ENCODE peak calls at places on chromosomes 6 and 20, in five cellular contexts. Z is heart left ventricle, X is lung, M is GM06990, B is MM.1S. E is an unnamed sample. For H3K36me3, the result is how much of the 10 kb centered on the place peaks cover.

GRCh38 chr20:38216736-38217595 is 43.6 kb downstream of the KIAA1755 start:
- DNase-seq in X (no peak), Z (no peak), B (no peak), M (no peak), E (no peak)

GRCh38 chr6:111657146-111657545 is 51.5 kb upstream of the TRAF3IP2 start:
- DNase-seq in B (no peak), M (no peak), X (no peak), Z (no peak), E (no peak)

GRCh38 chr6:36301781-36302180 is 31.9 kb downstream of the PNPLA1 start:
- DNase-seq in Z (no peak), B (no peak), X (no peak), M (no peak), E (no peak)

GRCh38 chr20:20338133-20338730 is 29.7 kb upstream of the INSM1 start:
- DNase-seq in Z (no peak), M (no peak), B (no peak), X (no peak), E (no peak)

GRCh38 chr6:139240161-139241010 is 51.4 kb downstream of the TXLNB start:
- DNase-seq in Z (no peak), B (no peak), M (no peak), X (no peak), E (no peak)

GRCh38 chr20:11979306-11980128 is 61.8 kb downstream of the BTBD3 start:
- DNase-seq in B (peak), X (no peak), M (no peak), Z (no peak), E (no peak)

GRCh38 chr6:21836292-21836691 is 242.7 kb downstream of the SOX4 start:
- DNase-seq in Z (no peak), M (no peak), X (no peak), B (no peak), E (no peak)

GRCh38 chr6:66561479-66561878 is 854.5 kb upstream of the EYS start:
- DNase-seq in X (no peak), B (no peak), Z (no peak), M (no peak), E (no peak)

GRCh38 chr20:2626853-2627541 is 25.4 kb upstream of the NOP56 start:
- DNase-seq in M (no peak), Z (no peak), X (peak), B (no peak), E (no peak)

GRCh38 chr6:41488392-41489129 is 57.6 kb upstream of the FOXP4 start:
- DNase-seq in X (no peak), B (no peak), Z (no peak), M (peak), E (no peak)

GRCh38 chr20:40943591-40943990 is 85.0 kb upstream of the TOP1 start:
- DNase-seq in Z (no peak), B (no peak), M (no peak), X (no peak), E (peak)

GRCh38 chr6:150697515-150697914 is 97.8 kb downstream of the PLEKHG1 start:
- DNase-seq in M (no peak), B (no peak), Z (no peak), X (no peak), E (no peak)

GRCh38 chr6:32168807-32169206 is 4.4 kb downstream of the EGFL8 start:
- DNase-seq in B (no peak), M (no peak), X (no peak), Z (no peak), E (no peak)

GRCh38 chr6:41577865-41578713 is 31.9 kb downstream of the FOXP4 start:
- DNase-seq in M (no peak), X (peak), B (no peak), Z (no peak), E (no peak)

GRCh38 chr6:56480246-56480645 is 162.4 kb downstream of the DST start:
- DNase-seq in M (no peak), X (no peak), B (no peak), Z (no peak), E (no peak)
- H3K36me3 ChIP-seq in M (under half), X (under half), B (under half), Z (under half), E (under half)

GRCh38 chr6:37474316-37474715 is 25.4 kb downstream of the CCDC167 start:
- DNase-seq in X (no peak), B (no peak), M (no peak), Z (no peak), E (no peak)
- H3K36me3 ChIP-seq in X (half or more), B (under half), M (half or more), Z (half or more), E (half or more)

GRCh38 chr20:5918856-5919633 is 31.3 kb downstream of the TRMT6 start:
- DNase-seq in M (no peak), B (peak), Z (no peak), X (no peak), E (peak)
- H3K36me3 ChIP-seq in M (under half), B (under half), Z (under half), X (under half), E (under half)

GRCh38 chr6:43178951-43179830 is 2.8 kb upstream of the CUL9 start:
- DNase-seq in Z (no peak), B (no peak), M (no peak), X (no peak), E (no peak)

GRCh38 chr6:43175676-43176422 is 4.8 kb downstream of the SRF start:
- DNase-seq in Z (no peak), B (no peak), X (no peak), M (no peak), E (no peak)

GRCh38 chr6:43176423-43176786 is 5.3 kb downstream of the SRF start:
- DNase-seq in X (no peak), B (no peak), Z (no peak), M (no peak), E (no peak)

GRCh38 chr6:43180058-43180457 is 1.9 kb upstream of the CUL9 start:
- DNase-seq in B (no peak), M (no peak), Z (no peak), X (no peak), E (no peak)

GRCh38 chr6:43178150-43178549 is 3.8 kb upstream of the CUL9 start:
- DNase-seq in Z (no peak), B (no peak), X (no peak), M (no peak), E (no peak)
- H3K36me3 ChIP-seq in Z (under half), B (under half), X (under half), M (under half), E (under half)

DNA sequence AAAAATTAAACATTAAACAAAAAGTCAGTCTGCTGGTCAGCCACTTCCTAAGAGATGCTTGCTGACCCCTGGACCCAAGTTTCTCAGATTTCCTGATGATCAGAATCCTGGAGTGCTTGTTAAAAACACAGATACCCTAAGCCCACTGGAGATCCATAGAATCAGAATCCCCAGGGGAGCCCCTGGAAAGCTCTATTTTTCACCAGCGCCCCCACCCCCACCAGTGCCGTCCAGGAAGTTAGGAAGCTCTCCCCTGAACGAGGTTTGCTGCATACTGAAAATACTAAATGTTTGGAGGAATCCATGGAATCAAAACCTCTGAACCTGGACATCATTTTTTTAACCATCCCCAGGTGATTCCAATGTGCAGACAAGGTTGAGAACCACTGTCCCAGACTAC is 69.2 kb downstream of the BFSP1 start:
- DNase-seq in X (no peak), B (no peak), M (no peak), Z (no peak), E (no peak)
- H3K36me3 ChIP-seq in X (under half), B (under half), M (under half), Z (under half), E (under half)